ENCODE peak calls at places on chromosomes 16 and 17, in seven cellular contexts. One of them, this sample, is unnamed.

GRCh38 chr17:62193297-62193696 is 128.2 kb upstream of the MED13 start:
- DNase-seq in lower leg skin: no peak
- DNase-seq in cardiac muscle cell: no peak
- DNase-seq in activated gamma-delta T cell treated with anti-CD3 and anti-CD28 coated beads, Interleukin-2, amount 50 U/mL, for 16 hours: no peak
- DNase-seq in ACHN: no peak
- DNase-seq in central memory CD4-positive, alpha-beta T cell: no peak
- DNase-seq in lower lobe of right lung: no peak
- DNase-seq in this sample: no peak

GRCh38 chr17:46822388-46822921 is 4.0 kb upstream of the WNT3 start:
- DNase-seq in lower lobe of right lung: peak
- DNase-seq in cardiac muscle cell: no peak
- DNase-seq in activated gamma-delta T cell treated with anti-CD3 and anti-CD28 coated beads, Interleukin-2, amount 50 U/mL, for 16 hours: no peak
- DNase-seq in central memory CD4-positive, alpha-beta T cell: no peak
- DNase-seq in lower leg skin: no peak
- DNase-seq in ACHN: no peak
- DNase-seq in this sample: no peak

GRCh38 chr17:63082952-63083351 is 116.9 kb downstream of the TANC2 start:
- DNase-seq in activated gamma-delta T cell treated with anti-CD3 and anti-CD28 coated beads, Interleukin-2, amount 50 U/mL, for 16 hours: no peak
- DNase-seq in cardiac muscle cell: no peak
- DNase-seq in ACHN: no peak
- DNase-seq in central memory CD4-positive, alpha-beta T cell: no peak
- DNase-seq in lower lobe of right lung: no peak
- DNase-seq in lower leg skin: no peak
- DNase-seq in this sample: no peak

GRCh38 chr16:74297296-74297665 is 667 bp downstream of the PSMD7 start:
- DNase-seq in ACHN: peak
- DNase-seq in lower lobe of right lung: no peak
- DNase-seq in cardiac muscle cell: peak
- DNase-seq in activated gamma-delta T cell treated with anti-CD3 and anti-CD28 coated beads, Interleukin-2, amount 50 U/mL, for 16 hours: no peak
- DNase-seq in lower leg skin: peak
- DNase-seq in central memory CD4-positive, alpha-beta T cell: no peak
- DNase-seq in this sample: no peak

GRCh38 chr17:7233701-7234099 is 617 bp downstream of the DVL2 start:
- DNase-seq in ACHN: peak
- DNase-seq in central memory CD4-positive, alpha-beta T cell: no peak
- DNase-seq in cardiac muscle cell: no peak
- DNase-seq in activated gamma-delta T cell treated with anti-CD3 and anti-CD28 coated beads, Interleukin-2, amount 50 U/mL, for 16 hours: no peak
- DNase-seq in lower leg skin: no peak
- DNase-seq in lower lobe of right lung: no peak
- DNase-seq in this sample: no peak

GRCh38 chr16:2234813-2235170 is 1.5 kb upstream of the DNASE1L2 start:
- DNase-seq in cardiac muscle cell: no peak
- DNase-seq in ACHN: no peak
- DNase-seq in activated gamma-delta T cell treated with anti-CD3 and anti-CD28 coated beads, Interleukin-2, amount 50 U/mL, for 16 hours: no peak
- DNase-seq in lower lobe of right lung: no peak
- DNase-seq in lower leg skin: no peak
- DNase-seq in central memory CD4-positive, alpha-beta T cell: no peak
- DNase-seq in this sample: no peak

GRCh38 chr16:19583665-19584300 is 28.3 kb downstream of the VPS35L start:
- DNase-seq in central memory CD4-positive, alpha-beta T cell: peak
- DNase-seq in cardiac muscle cell: peak
- DNase-seq in activated gamma-delta T cell treated with anti-CD3 and anti-CD28 coated beads, Interleukin-2, amount 50 U/mL, for 16 hours: no peak
- DNase-seq in ACHN: peak
- DNase-seq in lower leg skin: no peak
- DNase-seq in lower lobe of right lung: no peak
- DNase-seq in this sample: no peak

GRCh38 chr16:10625595-10626357 is 45.4 kb upstream of the EMP2 start:
- DNase-seq in central memory CD4-positive, alpha-beta T cell: no peak
- DNase-seq in lower leg skin: no peak
- DNase-seq in activated gamma-delta T cell treated with anti-CD3 and anti-CD28 coated beads, Interleukin-2, amount 50 U/mL, for 16 hours: no peak
- DNase-seq in ACHN: no peak
- DNase-seq in cardiac muscle cell: no peak
- DNase-seq in lower lobe of right lung: no peak
- DNase-seq in this sample: no peak

GRCh38 chr17:12789976-12790805 is 893 bp downstream of the ARHGAP44 start:
- DNase-seq in central memory CD4-positive, alpha-beta T cell: no peak
- DNase-seq in lower lobe of right lung: no peak
- DNase-seq in lower leg skin: no peak
- DNase-seq in activated gamma-delta T cell treated with anti-CD3 and anti-CD28 coated beads, Interleukin-2, amount 50 U/mL, for 16 hours: no peak
- DNase-seq in cardiac muscle cell: peak
- DNase-seq in ACHN: no peak
- DNase-seq in this sample: no peak

GRCh38 chr16:54280751-54281150 is 5.8 kb downstream of the IRX3 start:
- DNase-seq in lower leg skin: peak
- DNase-seq in central memory CD4-positive, alpha-beta T cell: no peak
- DNase-seq in cardiac muscle cell: no peak
- DNase-seq in activated gamma-delta T cell treated with anti-CD3 and anti-CD28 coated beads, Interleukin-2, amount 50 U/mL, for 16 hours: no peak
- DNase-seq in ACHN: peak
- DNase-seq in lower lobe of right lung: no peak
- DNase-seq in this sample: no peak

GRCh38 chr17:77394540-77395295 is 253.9 kb downstream of the SEC14L1 start:
- DNase-seq in cardiac muscle cell: no peak
- DNase-seq in lower leg skin: no peak
- DNase-seq in activated gamma-delta T cell treated with anti-CD3 and anti-CD28 coated beads, Interleukin-2, amount 50 U/mL, for 16 hours: no peak
- DNase-seq in ACHN: no peak
- DNase-seq in central memory CD4-positive, alpha-beta T cell: no peak
- DNase-seq in lower lobe of right lung: peak
- DNase-seq in this sample: no peak

GRCh38 chr17:7544911-7545310 is 3.9 kb upstream of the TNFSF12 start:
- DNase-seq in lower lobe of right lung: no peak
- DNase-seq in central memory CD4-positive, alpha-beta T cell: no peak
- DNase-seq in ACHN: no peak
- DNase-seq in lower leg skin: no peak
- DNase-seq in cardiac muscle cell: no peak
- DNase-seq in activated gamma-delta T cell treated with anti-CD3 and anti-CD28 coated beads, Interleukin-2, amount 50 U/mL, for 16 hours: no peak
- DNase-seq in this sample: no peak

GRCh38 chr16:69040144-69040909 is 65.1 kb upstream of the HAS3 start:
- DNase-seq in lower leg skin: no peak
- DNase-seq in lower lobe of right lung: no peak
- DNase-seq in ACHN: no peak
- DNase-seq in cardiac muscle cell: no peak
- DNase-seq in activated gamma-delta T cell treated with anti-CD3 and anti-CD28 coated beads, Interleukin-2, amount 50 U/mL, for 16 hours: no peak
- DNase-seq in central memory CD4-positive, alpha-beta T cell: no peak
- DNase-seq in this sample: peak

GRCh38 chr16:69179255-69180010 is 7.5 kb upstream of the SNTB2 start:
- DNase-seq in central memory CD4-positive, alpha-beta T cell: no peak
- DNase-seq in activated gamma-delta T cell treated with anti-CD3 and anti-CD28 coated beads, Interleukin-2, amount 50 U/mL, for 16 hours: no peak
- DNase-seq in cardiac muscle cell: peak
- DNase-seq in ACHN: no peak
- DNase-seq in lower leg skin: peak
- DNase-seq in lower lobe of right lung: peak
- DNase-seq in this sample: peak

GRCh38 chr17:791807-792206 is 9.7 kb downstream of the MRM3 start:
- DNase-seq in lower leg skin: no peak
- DNase-seq in central memory CD4-positive, alpha-beta T cell: no peak
- DNase-seq in ACHN: no peak
- DNase-seq in cardiac muscle cell: no peak
- DNase-seq in activated gamma-delta T cell treated with anti-CD3 and anti-CD28 coated beads, Interleukin-2, amount 50 U/mL, for 16 hours: no peak
- DNase-seq in lower lobe of right lung: peak
- DNase-seq in this sample: no peak

GRCh38 chr17:37888881-37889280 is 35.3 kb upstream of the TBC1D3K start:
- DNase-seq in lower lobe of right lung: no peak
- DNase-seq in ACHN: no peak
- DNase-seq in cardiac muscle cell: no peak
- DNase-seq in lower leg skin: no peak
- DNase-seq in activated gamma-delta T cell treated with anti-CD3 and anti-CD28 coated beads, Interleukin-2, amount 50 U/mL, for 16 hours: no peak
- DNase-seq in central memory CD4-positive, alpha-beta T cell: no peak
- DNase-seq in this sample: no peak

GRCh38 chr17:36791150-36791653 is 146.1 kb upstream of the LHX1 start:
- DNase-seq in activated gamma-delta T cell treated with anti-CD3 and anti-CD28 coated beads, Interleukin-2, amount 50 U/mL, for 16 hours: no peak
- DNase-seq in cardiac muscle cell: no peak
- DNase-seq in central memory CD4-positive, alpha-beta T cell: no peak
- DNase-seq in lower leg skin: peak
- DNase-seq in ACHN: no peak
- DNase-seq in lower lobe of right lung: no peak
- DNase-seq in this sample: no peak

GRCh38 chr17:21098934-21099687 is 27.7 kb upstream of the DHRS7B start:
- DNase-seq in cardiac muscle cell: peak
- DNase-seq in ACHN: peak
- DNase-seq in lower leg skin: peak
- DNase-seq in activated gamma-delta T cell treated with anti-CD3 and anti-CD28 coated beads, Interleukin-2, amount 50 U/mL, for 16 hours: peak
- DNase-seq in central memory CD4-positive, alpha-beta T cell: peak
- DNase-seq in lower lobe of right lung: peak
- DNase-seq in this sample: peak

GRCh38 chr17:36921131-36921851 is 16.0 kb upstream of the LHX1 start:
- DNase-seq in cardiac muscle cell: peak
- DNase-seq in lower lobe of right lung: no peak
- DNase-seq in ACHN: peak
- DNase-seq in activated gamma-delta T cell treated with anti-CD3 and anti-CD28 coated beads, Interleukin-2, amount 50 U/mL, for 16 hours: no peak
- DNase-seq in central memory CD4-positive, alpha-beta T cell: no peak
- DNase-seq in lower leg skin: no peak
- DNase-seq in this sample: no peak

GRCh38 chr16:85615852-85616607 is 2.9 kb downstream of the GSE1 start:
- DNase-seq in lower leg skin: peak
- DNase-seq in activated gamma-delta T cell treated with anti-CD3 and anti-CD28 coated beads, Interleukin-2, amount 50 U/mL, for 16 hours: peak
- DNase-seq in central memory CD4-positive, alpha-beta T cell: peak
- DNase-seq in cardiac muscle cell: peak
- DNase-seq in lower lobe of right lung: peak
- DNase-seq in ACHN: peak
- DNase-seq in this sample: peak

GRCh38 chr17:48067245-48067644 is 19.1 kb downstream of the NFE2L1 start:
- DNase-seq in lower leg skin: no peak
- DNase-seq in central memory CD4-positive, alpha-beta T cell: no peak
- DNase-seq in cardiac muscle cell: no peak
- DNase-seq in lower lobe of right lung: no peak
- DNase-seq in ACHN: no peak
- DNase-seq in activated gamma-delta T cell treated with anti-CD3 and anti-CD28 coated beads, Interleukin-2, amount 50 U/mL, for 16 hours: no peak
- DNase-seq in this sample: no peak

GRCh38 chr17:42362245-42362961 is 25.8 kb downstream of the STAT3 start:
- DNase-seq in lower lobe of right lung: peak
- DNase-seq in ACHN: no peak
- DNase-seq in cardiac muscle cell: no peak
- DNase-seq in central memory CD4-positive, alpha-beta T cell: no peak
- DNase-seq in lower leg skin: no peak
- DNase-seq in activated gamma-delta T cell treated with anti-CD3 and anti-CD28 coated beads, Interleukin-2, amount 50 U/mL, for 16 hours: no peak
- DNase-seq in this sample: no peak